ENCODE peak calls at places on chromosomes 7 and 10, in six cellular contexts. One of them, this sample, is unnamed.

GRCh38 chr7:32030904-32031692 is 39.1 kb downstream of the PDE1C start:
- DNase-seq in GM04504: no peak
- DNase-seq in activated gamma-delta T cell: no peak
- DNase-seq in HT1080: peak; percentile 10
- DNase-seq in Panc1: no peak
- DNase-seq in naive thymus-derived CD4-positive, alpha-beta T cell: no peak
- DNase-seq in this sample: no peak

GRCh38 chr7:74512762-74513161 is 59.1 kb downstream of the GTF2IRD1 start:
- DNase-seq in GM04504: no peak
- DNase-seq in activated gamma-delta T cell: no peak
- DNase-seq in HT1080: no peak
- DNase-seq in Panc1: no peak
- DNase-seq in naive thymus-derived CD4-positive, alpha-beta T cell: no peak
- DNase-seq in this sample: no peak

GRCh38 chr10:95865814-95866447 is 41.8 kb upstream of the CC2D2B start:
- DNase-seq in GM04504: no peak
- DNase-seq in activated gamma-delta T cell: no peak
- DNase-seq in HT1080: no peak
- DNase-seq in Panc1: no peak
- DNase-seq in naive thymus-derived CD4-positive, alpha-beta T cell: no peak
- DNase-seq in this sample: no peak

GRCh38 chr7:45588466-45588865 is 14.3 kb downstream of the ADCY1 start:
- DNase-seq in GM04504: no peak
- DNase-seq in activated gamma-delta T cell: no peak
- DNase-seq in HT1080: no peak
- DNase-seq in Panc1: no peak
- DNase-seq in naive thymus-derived CD4-positive, alpha-beta T cell: no peak
- DNase-seq in this sample: no peak

GRCh38 chr7:96181174-96181573 is 140.7 kb downstream of the SLC25A13 start:
- DNase-seq in GM04504: no peak
- DNase-seq in activated gamma-delta T cell: no peak
- DNase-seq in HT1080: no peak
- DNase-seq in Panc1: no peak
- DNase-seq in naive thymus-derived CD4-positive, alpha-beta T cell: no peak
- DNase-seq in this sample: no peak

GRCh38 chr7:75734586-75735047 is 4.1 kb downstream of the HIP1 start:
- DNase-seq in GM04504: peak; percentile 61
- DNase-seq in activated gamma-delta T cell: no peak
- DNase-seq in HT1080: no peak
- DNase-seq in Panc1: no peak
- DNase-seq in naive thymus-derived CD4-positive, alpha-beta T cell: no peak
- DNase-seq in this sample: no peak

GRCh38 chr10:102411341-102412255 is 7.0 kb downstream of the PSD start:
- DNase-seq in GM04504: no peak
- DNase-seq in activated gamma-delta T cell: no peak
- DNase-seq in HT1080: no peak
- DNase-seq in Panc1: no peak
- DNase-seq in naive thymus-derived CD4-positive, alpha-beta T cell: no peak
- DNase-seq in this sample: no peak

GRCh38 chr7:75056476-75056875 is 17.1 kb downstream of the RCC1L start:
- DNase-seq in GM04504: peak; percentile 59
- DNase-seq in activated gamma-delta T cell: no peak
- DNase-seq in HT1080: no peak
- DNase-seq in Panc1: no peak
- DNase-seq in naive thymus-derived CD4-positive, alpha-beta T cell: no peak
- DNase-seq in this sample: no peak

GRCh38 chr7:25579688-25580075 is 351.4 kb upstream of the NPVF start:
- DNase-seq in GM04504: no peak
- DNase-seq in activated gamma-delta T cell: no peak
- DNase-seq in HT1080: no peak
- DNase-seq in Panc1: no peak
- DNase-seq in naive thymus-derived CD4-positive, alpha-beta T cell: no peak
- DNase-seq in this sample: no peak

GRCh38 chr10:120336910-120337540 is 120.0 kb upstream of the PLPP4 start:
- DNase-seq in GM04504: no peak
- DNase-seq in activated gamma-delta T cell: no peak
- DNase-seq in HT1080: peak; percentile 40
- DNase-seq in Panc1: peak; percentile 41
- DNase-seq in naive thymus-derived CD4-positive, alpha-beta T cell: peak; percentile 24
- DNase-seq in this sample: peak; percentile 38

GRCh38 chr7:1112625-1113547 is 25.0 kb downstream of the GPER1 start:
- DNase-seq in GM04504: no peak
- DNase-seq in activated gamma-delta T cell: no peak
- DNase-seq in HT1080: no peak
- DNase-seq in Panc1: no peak
- DNase-seq in naive thymus-derived CD4-positive, alpha-beta T cell: no peak
- DNase-seq in this sample: no peak

GRCh38 chr10:1462994-1463633 is 274.2 kb downstream of the ADARB2 start:
- DNase-seq in GM04504: no peak
- DNase-seq in activated gamma-delta T cell: no peak
- DNase-seq in HT1080: no peak
- DNase-seq in Panc1: no peak
- DNase-seq in naive thymus-derived CD4-positive, alpha-beta T cell: no peak
- DNase-seq in this sample: no peak

GRCh38 chr10:99345350-99345749 is 16.2 kb downstream of the CNNM1 start:
- DNase-seq in GM04504: no peak
- DNase-seq in activated gamma-delta T cell: no peak
- DNase-seq in HT1080: peak; percentile 41
- DNase-seq in Panc1: no peak
- DNase-seq in naive thymus-derived CD4-positive, alpha-beta T cell: no peak
- DNase-seq in this sample: no peak

GRCh38 chr7:29115130-29115529 is 31.2 kb downstream of the CPVL start:
- DNase-seq in GM04504: no peak
- DNase-seq in activated gamma-delta T cell: no peak
- DNase-seq in HT1080: no peak
- DNase-seq in Panc1: no peak
- DNase-seq in naive thymus-derived CD4-positive, alpha-beta T cell: no peak
- DNase-seq in this sample: no peak

GRCh38 chr10:47364366-47364765 is 16.2 kb downstream of the RBP3 start:
- DNase-seq in GM04504: no peak
- DNase-seq in activated gamma-delta T cell: no peak
- DNase-seq in HT1080: no peak
- DNase-seq in Panc1: no peak
- DNase-seq in naive thymus-derived CD4-positive, alpha-beta T cell: no peak
- DNase-seq in this sample: no peak

GRCh38 chr7:42237891-42238531 is 1.0 kb upstream of the GLI3 start:
- DNase-seq in GM04504: no peak
- DNase-seq in activated gamma-delta T cell: no peak
- DNase-seq in HT1080: peak; percentile 27
- DNase-seq in Panc1: no peak
- DNase-seq in naive thymus-derived CD4-positive, alpha-beta T cell: no peak
- DNase-seq in this sample: no peak

GRCh38 chr10:25600651-25601050 is 333.4 kb upstream of the MYO3A start:
- DNase-seq in GM04504: no peak
- DNase-seq in activated gamma-delta T cell: no peak
- DNase-seq in HT1080: no peak
- DNase-seq in Panc1: no peak
- DNase-seq in naive thymus-derived CD4-positive, alpha-beta T cell: no peak
- DNase-seq in this sample: no peak

GRCh38 chr7:116230191-116231005 is 20.1 kb downstream of the TES start:
- DNase-seq in GM04504: no peak
- DNase-seq in activated gamma-delta T cell: no peak
- DNase-seq in HT1080: no peak
- DNase-seq in Panc1: no peak
- DNase-seq in naive thymus-derived CD4-positive, alpha-beta T cell: no peak
- DNase-seq in this sample: no peak